ENCODE peak calls at places on chromosomes 16 and 17, in five cellular contexts. K is caudate nucleus; C is CD4-positive, CD25-positive, alpha-beta regulatory T cell; T is left lung; E is HCT116. F is an unnamed sample.

GRCh38 chr17:71127416-71127815 is 958.1 kb downstream of the KCNJ2 start:
- DNase-seq in C (no peak), E (no peak), T (no peak), K (no peak), F (no peak)

GRCh38 chr16:84027607-84028006 is 15.0 kb downstream of the SLC38A8 start:
- DNase-seq in E (no peak), K (peak), C (no peak), T (peak), F (no peak)

GRCh38 chr17:32007463-32008298 is 498 bp downstream of the LRRC37B start:
- DNase-seq in E (no peak), T (no peak), K (peak), C (peak), F (peak)

GRCh38 chr17:78844301-78845005 is 3.8 kb upstream of the USP36 start:
- DNase-seq in C (no peak), E (no peak), T (no peak), K (no peak), F (peak)

GRCh38 chr17:41301204-41301790 is 1.4 kb downstream of the KRTAP29-1 start:
- DNase-seq in K (no peak), T (no peak), E (no peak), C (no peak), F (no peak)

GRCh38 chr17:79946352-79947231 is 89.1 kb downstream of the TBC1D16 start:
- DNase-seq in K (no peak), T (peak), E (no peak), C (no peak), F (no peak)

GRCh38 chr17:29151567-29151966 is 28.6 kb downstream of the MYO18A start:
- DNase-seq in E (peak), C (no peak), K (no peak), T (no peak), F (peak)

GRCh38 chr17:44761932-44762810 is 3.4 kb downstream of the ADAM11 start:
- DNase-seq in K (no peak), E (no peak), C (no peak), T (peak), F (no peak)

GRCh38 chr17:2892305-2892971 is 96.2 kb downstream of the RAP1GAP2 start:
- DNase-seq in E (peak), T (peak), K (no peak), C (no peak), F (peak)

GRCh38 chr17:42894283-42895184 is 6.1 kb upstream of the G6PC1 start:
- DNase-seq in T (no peak), K (no peak), E (no peak), C (no peak), F (no peak)

GRCh38 chr16:57967916-57968315 is 3.0 kb downstream of the CNGB1 start:
- DNase-seq in E (no peak), K (no peak), T (no peak), C (no peak), F (no peak)

GRCh38 chr16:75107505-75107904 is 9.1 kb downstream of the LDHD start:
- DNase-seq in T (peak), C (no peak), K (no peak), E (no peak), F (no peak)

GRCh38 chr16:4505356-4506153 is 29.4 kb downstream of the HMOX2 start:
- DNase-seq in T (no peak), C (peak), K (peak), E (no peak), F (no peak)

GRCh38 chr16:89012622-89012995 is 35.6 kb upstream of the CBFA2T3 start:
- DNase-seq in C (no peak), T (no peak), K (no peak), E (no peak), F (no peak)

GRCh38 chr17:83064732-83065659 is 14.4 kb upstream of the METRNL start:
- DNase-seq in K (no peak), C (peak), T (peak), E (no peak), F (no peak)

GRCh38 chr17:33202011-33202410 is 91.1 kb downstream of the ASIC2 start:
- DNase-seq in T (no peak), K (no peak), E (no peak), C (no peak), F (no peak)

GRCh38 chr17:71029246-71029645 is 859.9 kb downstream of the KCNJ2 start:
- DNase-seq in K (no peak), C (no peak), E (no peak), T (no peak), F (no peak)

GRCh38 chr17:61627125-61627524 is 36.1 kb upstream of the NACA2 start:
- DNase-seq in K (no peak), T (no peak), C (no peak), E (no peak), F (no peak)

GRCh38 chr17:56594528-56595418 is 1.3 kb downstream of the NOG start:
- DNase-seq in C (peak), T (peak), K (no peak), E (no peak), F (no peak)

GRCh38 chr17:60534613-60535157 is 8.6 kb upstream of the APPBP2 start:
- DNase-seq in E (no peak), K (no peak), T (no peak), C (no peak), F (no peak)

GRCh38 chr17:27811961-27812360 is 11.6 kb upstream of the NOS2 start:
- DNase-seq in E (no peak), K (no peak), C (no peak), T (no peak), F (no peak)
- H3K27ac ChIP-seq in E (no peak), K (no peak), C (no peak), T (no peak), F (no peak)

DNA sequence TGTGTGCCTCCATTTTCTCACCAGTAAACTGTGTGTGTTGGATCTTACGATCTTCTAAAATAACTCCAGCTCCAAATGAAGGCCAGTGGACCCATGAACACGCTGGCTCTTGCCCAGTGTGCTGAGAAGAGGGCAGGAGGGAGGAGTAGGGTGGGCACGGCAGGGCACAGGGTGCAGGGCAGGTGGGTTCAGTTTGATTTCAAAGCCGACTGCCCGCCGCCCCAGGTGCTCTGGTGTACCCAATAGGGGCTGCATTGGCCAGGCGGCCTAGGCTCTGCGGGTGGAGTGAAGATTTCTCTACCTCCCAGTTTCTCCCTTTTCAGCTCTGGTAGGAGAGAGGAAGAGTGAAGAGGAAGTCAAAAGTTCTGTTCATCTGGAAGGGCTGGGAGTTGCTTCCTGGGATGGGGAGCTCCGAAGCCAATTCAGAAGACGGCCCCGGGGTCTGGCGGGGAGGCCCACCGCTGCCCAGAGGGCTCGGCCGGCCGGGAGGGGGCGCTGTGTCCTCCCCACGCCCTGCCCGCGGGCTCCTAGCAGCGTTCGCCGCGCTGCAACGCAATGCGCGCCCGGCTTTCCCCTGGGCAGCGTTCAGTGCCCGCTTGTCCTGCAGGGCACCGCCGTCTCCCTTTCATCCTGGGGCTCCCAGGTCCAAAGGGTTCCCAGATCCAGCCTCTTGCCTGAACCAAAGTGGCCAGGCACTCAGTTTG is 1.1 kb upstream of the CRHR1 start:
- DNase-seq in C (no peak), K (no peak), E (no peak), T (peak), F (no peak)
- H3K27ac ChIP-seq in C (no peak), K (no peak), E (no peak), T (no peak), F (no peak)

GRCh38 chr16:29701214-29701555 is 22.2 kb downstream of the QPRT start:
- DNase-seq in K (no peak), T (peak), C (no peak), E (no peak), F (no peak)

GRCh38 chr16:29708917-29709600 is 30.1 kb downstream of the QPRT start:
- DNase-seq in K (no peak), E (no peak), C (no peak), T (no peak), F (no peak)

GRCh38 chr16:29702307-29702706 is 23.3 kb downstream of the QPRT start:
- DNase-seq in K (no peak), C (peak), T (no peak), E (no peak), F (no peak)

GRCh38 chr16:29700253-29700987 is 21.4 kb downstream of the QPRT start:
- DNase-seq in K (peak), T (peak), C (peak), E (peak), F (peak)

GRCh38 chr16:29705030-29705429 is 26.1 kb downstream of the QPRT start:
- DNase-seq in K (no peak), C (no peak), T (no peak), E (no peak), F (no peak)
- H3K27ac ChIP-seq in K (no peak), C (no peak), T (no peak), E (no peak), F (no peak)

DNA sequence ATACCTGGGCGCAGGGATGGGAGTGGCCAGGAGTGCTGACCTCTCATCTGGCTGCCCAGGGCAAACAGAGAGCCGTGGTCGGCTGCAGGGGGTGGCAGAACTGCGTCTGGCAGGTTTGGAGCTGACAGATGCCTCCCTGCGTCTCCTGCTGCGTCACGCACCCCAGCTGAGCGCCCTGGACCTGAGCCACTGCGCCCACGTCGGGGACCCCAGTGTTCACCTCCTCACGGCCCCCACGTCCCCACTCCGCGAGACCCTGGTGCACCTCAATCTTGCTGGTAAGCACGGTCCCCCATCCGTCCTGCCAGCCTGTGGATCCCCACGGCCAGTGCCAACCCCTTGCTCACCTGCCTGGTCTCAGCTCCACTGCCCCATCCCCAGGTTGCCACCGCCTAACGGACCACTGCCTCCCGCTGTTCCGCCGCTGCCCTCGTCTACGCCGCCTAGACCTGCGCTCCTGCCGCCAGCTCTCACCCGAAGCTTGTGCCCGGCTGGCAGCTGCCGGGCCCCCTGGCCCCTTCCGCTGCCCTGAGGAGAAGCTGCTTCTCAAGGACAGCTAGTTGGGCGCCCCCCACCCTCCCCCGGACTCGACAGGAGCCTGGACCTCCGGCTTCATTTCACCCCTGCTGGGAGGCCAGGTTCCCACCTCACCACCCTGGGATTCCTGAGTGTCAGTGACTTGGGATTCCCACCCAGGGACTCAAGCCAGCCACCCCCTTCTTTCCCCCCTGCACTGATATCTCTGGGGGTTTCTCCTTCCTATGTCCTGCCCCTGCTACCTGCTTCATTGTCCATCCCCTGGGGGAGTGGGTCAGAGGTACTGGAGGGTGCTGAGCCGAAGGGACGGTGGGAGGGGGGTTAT is 2.0 kb upstream of the ORAI3 start:
- DNase-seq in E (no peak), T (no peak), K (no peak), C (no peak), F (no peak)
- H3K27ac ChIP-seq in E (no peak), T (no peak), K (no peak), C (no peak), F (no peak)

DNA sequence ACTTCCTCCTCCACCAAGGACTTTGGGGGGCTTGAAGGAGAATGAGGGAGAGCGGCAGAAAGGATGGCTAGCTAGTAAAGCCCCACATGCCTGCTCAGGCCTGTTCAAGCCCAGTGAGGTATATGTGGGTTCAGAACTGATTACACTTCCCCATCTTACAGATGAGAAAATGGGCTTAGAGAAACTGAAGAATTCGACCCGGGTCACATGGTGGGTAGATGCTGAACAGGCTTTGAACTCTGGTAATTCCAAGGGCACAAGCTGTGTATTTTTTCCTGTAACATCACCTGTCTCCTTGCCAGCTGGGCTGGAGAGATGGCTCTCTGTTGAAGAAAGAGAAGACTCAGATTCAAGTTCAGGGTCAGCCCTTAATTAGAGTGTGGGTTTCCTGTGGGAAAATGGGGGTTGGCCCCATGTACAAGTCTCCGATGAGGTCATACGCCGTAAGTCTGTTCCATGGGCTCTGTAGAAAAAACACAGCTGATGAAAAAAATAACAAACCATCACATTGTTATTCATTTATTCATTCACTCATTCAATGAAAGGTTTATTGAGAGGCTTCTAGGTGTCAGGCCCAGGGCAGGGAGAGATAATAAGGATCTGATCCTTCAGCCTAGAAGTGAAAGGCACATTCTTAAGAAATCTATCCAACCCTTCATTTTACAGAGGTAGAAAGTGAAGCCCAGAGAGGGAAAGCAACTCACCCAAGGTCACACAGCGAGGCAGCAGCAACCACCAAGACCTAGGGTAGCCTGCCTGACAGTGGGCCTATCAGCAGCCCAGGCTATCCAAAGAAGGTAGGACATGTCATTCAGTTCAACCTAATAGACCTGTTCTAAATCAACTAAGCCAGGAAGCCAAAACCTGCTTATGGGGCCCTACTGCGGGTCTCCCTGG is 482.8 kb downstream of the SOX9 start:
- DNase-seq in C (no peak), E (no peak), K (no peak), T (no peak), F (peak)
- H3K27ac ChIP-seq in C (no peak), E (peak), K (no peak), T (no peak), F (peak)

GRCh38 chr16:85958731-85959130 is 59.8 kb downstream of the IRF8 start:
- DNase-seq in E (no peak), T (no peak), K (no peak), C (no peak), F (no peak)
- H3K27ac ChIP-seq in E (no peak), T (no peak), K (no peak), C (no peak), F (no peak)

F was measured in brain microvascular endothelial cell.